ENCODE peak calls at places on chromosome 3, in five cellular contexts. One of them, this sample, is unnamed.

GRCh38 chr3:156602424-156602823 is 47.5 kb upstream of the SSR3 start:
- DNase-seq in GM06990: no peak
- DNase-seq in T1000: no peak
- DNase-seq in anterior cingulate cortex: no peak
- DNase-seq in CD4-positive, alpha-beta T cell: no peak
- DNase-seq in this sample: no peak

GRCh38 chr3:66473181-66473580 is 27.6 kb downstream of the LRIG1 start:
- DNase-seq in anterior cingulate cortex: no peak
- DNase-seq in GM06990: no peak
- DNase-seq in CD4-positive, alpha-beta T cell: no peak
- DNase-seq in T1000: no peak
- DNase-seq in this sample: no peak

GRCh38 chr3:113516115-113516505 is 1.2 kb upstream of the SPICE1 start:
- DNase-seq in GM06990: no peak
- DNase-seq in anterior cingulate cortex: no peak
- DNase-seq in CD4-positive, alpha-beta T cell: no peak
- DNase-seq in T1000: no peak
- DNase-seq in this sample: no peak

GRCh38 chr3:127096256-127097008 is 96.5 kb upstream of the PRR23E start:
- DNase-seq in T1000: no peak
- DNase-seq in anterior cingulate cortex: no peak
- DNase-seq in GM06990: no peak
- DNase-seq in CD4-positive, alpha-beta T cell: no peak
- DNase-seq in this sample: no peak

GRCh38 chr3:186361612-186362408 is at the start of gene DGKG:
- DNase-seq in GM06990: peak; percentile 78
- DNase-seq in CD4-positive, alpha-beta T cell: no peak
- DNase-seq in anterior cingulate cortex: peak; percentile 56
- DNase-seq in T1000: peak; percentile 16
- DNase-seq in this sample: peak; percentile 74

GRCh38 chr3:156383433-156384025 is 171.4 kb downstream of the SSR3 start:
- DNase-seq in anterior cingulate cortex: peak; percentile 7
- DNase-seq in CD4-positive, alpha-beta T cell: no peak
- DNase-seq in GM06990: no peak
- DNase-seq in T1000: no peak
- DNase-seq in this sample: peak; percentile 39

GRCh38 chr3:168894204-168894603 is 769.3 kb downstream of the MECOM start:
- DNase-seq in CD4-positive, alpha-beta T cell: no peak
- DNase-seq in T1000: no peak
- DNase-seq in anterior cingulate cortex: no peak
- DNase-seq in GM06990: no peak
- DNase-seq in this sample: no peak

GRCh38 chr3:126748701-126749546 is 44.9 kb downstream of the CHCHD6 start:
- DNase-seq in T1000: no peak
- DNase-seq in GM06990: no peak
- DNase-seq in anterior cingulate cortex: no peak
- DNase-seq in CD4-positive, alpha-beta T cell: no peak
- DNase-seq in this sample: no peak

GRCh38 chr3:45613781-45614180 is 19.2 kb downstream of the LIMD1 start:
- DNase-seq in GM06990: no peak
- DNase-seq in T1000: no peak
- DNase-seq in CD4-positive, alpha-beta T cell: no peak
- DNase-seq in anterior cingulate cortex: no peak
- DNase-seq in this sample: no peak

GRCh38 chr3:156728267-156728985 is 54.0 kb downstream of the TIPARP start:
- DNase-seq in anterior cingulate cortex: no peak
- DNase-seq in GM06990: no peak
- DNase-seq in CD4-positive, alpha-beta T cell: no peak
- DNase-seq in T1000: no peak
- DNase-seq in this sample: no peak

GRCh38 chr3:128083396-128083795 is 31.2 kb downstream of the SEC61A1 start:
- DNase-seq in CD4-positive, alpha-beta T cell: no peak
- DNase-seq in T1000: no peak
- DNase-seq in anterior cingulate cortex: no peak
- DNase-seq in GM06990: no peak
- DNase-seq in this sample: no peak